ENCODE peak calls at places on chromosomes 12 and 14, in five cellular contexts. One of them, this sample, is unnamed.

GRCh38 chr12:537772-538171 is 78.0 kb downstream of the B4GALNT3 start:
- DNase-seq in endothelial cell of umbilical vein: no peak
- DNase-seq in MM.1S: no peak
- DNase-seq in mammary epithelial cell: peak
- DNase-seq in GM12878: no peak
- DNase-seq in this sample: no peak

GRCh38 chr14:22769369-22769768 is 2.9 kb downstream of the OXA1L start:
- DNase-seq in endothelial cell of umbilical vein: no peak
- DNase-seq in GM12878: no peak
- DNase-seq in MM.1S: no peak
- DNase-seq in mammary epithelial cell: no peak
- DNase-seq in this sample: no peak

GRCh38 chr14:67358914-67359313 is 690 bp downstream of the ATP6V1D start:
- DNase-seq in mammary epithelial cell: peak
- DNase-seq in MM.1S: no peak
- DNase-seq in endothelial cell of umbilical vein: no peak
- DNase-seq in GM12878: no peak
- DNase-seq in this sample: no peak

GRCh38 chr12:108696111-108696995 is 35.0 kb downstream of the CORO1C start:
- DNase-seq in mammary epithelial cell: peak
- DNase-seq in endothelial cell of umbilical vein: no peak
- DNase-seq in GM12878: no peak
- DNase-seq in MM.1S: no peak
- DNase-seq in this sample: no peak

GRCh38 chr12:122865268-122866231 is 30.3 kb downstream of the HIP1R start:
- DNase-seq in mammary epithelial cell: no peak
- DNase-seq in MM.1S: no peak
- DNase-seq in GM12878: no peak
- DNase-seq in endothelial cell of umbilical vein: peak
- DNase-seq in this sample: no peak

GRCh38 chr14:97107070-97107469 is 309.9 kb downstream of the VRK1 start:
- DNase-seq in mammary epithelial cell: no peak
- DNase-seq in endothelial cell of umbilical vein: no peak
- DNase-seq in GM12878: no peak
- DNase-seq in MM.1S: no peak
- DNase-seq in this sample: no peak

GRCh38 chr14:78737606-78738005 is 567.4 kb downstream of the NRXN3 start:
- DNase-seq in MM.1S: no peak
- DNase-seq in GM12878: no peak
- DNase-seq in mammary epithelial cell: no peak
- DNase-seq in endothelial cell of umbilical vein: no peak
- DNase-seq in this sample: no peak

GRCh38 chr12:103368167-103368566 is 127.6 kb downstream of the C12orf42 start:
- DNase-seq in mammary epithelial cell: no peak
- DNase-seq in endothelial cell of umbilical vein: no peak
- DNase-seq in MM.1S: no peak
- DNase-seq in GM12878: no peak
- DNase-seq in this sample: no peak

GRCh38 chr14:89221109-89221508 is 195.9 kb downstream of the FOXN3 start:
- DNase-seq in endothelial cell of umbilical vein: peak
- DNase-seq in MM.1S: no peak
- DNase-seq in GM12878: no peak
- DNase-seq in mammary epithelial cell: peak
- DNase-seq in this sample: peak

GRCh38 chr12:75892779-75893408 is 138.7 kb downstream of the PHLDA1 start:
- DNase-seq in endothelial cell of umbilical vein: no peak
- DNase-seq in mammary epithelial cell: no peak
- DNase-seq in GM12878: no peak
- DNase-seq in MM.1S: no peak
- DNase-seq in this sample: no peak

GRCh38 chr12:89320735-89321134 is 31.6 kb downstream of the DUSP6 start:
- DNase-seq in mammary epithelial cell: no peak
- DNase-seq in endothelial cell of umbilical vein: no peak
- DNase-seq in MM.1S: no peak
- DNase-seq in GM12878: no peak
- DNase-seq in this sample: no peak

GRCh38 chr12:100993916-100994315 is 199.3 kb downstream of the ANO4 start:
- DNase-seq in endothelial cell of umbilical vein: no peak
- DNase-seq in GM12878: no peak
- DNase-seq in MM.1S: no peak
- DNase-seq in mammary epithelial cell: no peak
- DNase-seq in this sample: no peak

GRCh38 chr14:51657762-51658161 is 6.1 kb downstream of the FRMD6 start:
- DNase-seq in MM.1S: no peak
- DNase-seq in GM12878: no peak
- DNase-seq in mammary epithelial cell: peak
- DNase-seq in endothelial cell of umbilical vein: no peak
- DNase-seq in this sample: no peak

GRCh38 chr12:124506145-124506831 is 61.1 kb downstream of the NCOR2 start:
- DNase-seq in endothelial cell of umbilical vein: peak
- DNase-seq in MM.1S: no peak
- DNase-seq in GM12878: no peak
- DNase-seq in mammary epithelial cell: no peak
- DNase-seq in this sample: no peak

GRCh38 chr14:96176811-96177211 is 27.8 kb upstream of the BDKRB2 start:
- DNase-seq in GM12878: no peak
- DNase-seq in mammary epithelial cell: peak
- DNase-seq in endothelial cell of umbilical vein: no peak
- DNase-seq in MM.1S: no peak
- DNase-seq in this sample: no peak

GRCh38 chr12:8609061-8609570 is 3.5 kb downstream of the AICDA start:
- DNase-seq in mammary epithelial cell: peak
- DNase-seq in endothelial cell of umbilical vein: peak
- DNase-seq in GM12878: no peak
- DNase-seq in MM.1S: no peak
- DNase-seq in this sample: peak

GRCh38 chr14:89504602-89505320 is 87.7 kb upstream of the FOXN3 start:
- DNase-seq in GM12878: peak
- DNase-seq in MM.1S: no peak
- DNase-seq in endothelial cell of umbilical vein: no peak
- DNase-seq in mammary epithelial cell: peak
- DNase-seq in this sample: no peak

GRCh38 chr12:27305673-27306504 is 26.7 kb upstream of the BMAL2 start:
- DNase-seq in endothelial cell of umbilical vein: peak
- DNase-seq in GM12878: no peak
- DNase-seq in mammary epithelial cell: no peak
- DNase-seq in MM.1S: peak
- DNase-seq in this sample: peak

GRCh38 chr14:70972107-70972976 is 65.1 kb downstream of the PCNX1 start:
- DNase-seq in endothelial cell of umbilical vein: peak
- DNase-seq in MM.1S: peak
- DNase-seq in GM12878: peak
- DNase-seq in mammary epithelial cell: peak
- DNase-seq in this sample: peak

GRCh38 chr12:124640096-124640495 is 72.7 kb upstream of the NCOR2 start:
- DNase-seq in mammary epithelial cell: peak
- DNase-seq in GM12878: no peak
- DNase-seq in MM.1S: no peak
- DNase-seq in endothelial cell of umbilical vein: peak
- DNase-seq in this sample: no peak

GRCh38 chr12:18546399-18546798 is 191.4 kb downstream of the PLCZ1 start:
- DNase-seq in mammary epithelial cell: peak
- DNase-seq in GM12878: no peak
- DNase-seq in MM.1S: no peak
- DNase-seq in endothelial cell of umbilical vein: no peak
- DNase-seq in this sample: no peak

GRCh38 chr12:106954462-106955376 is 988 bp upstream of the TMEM263 start:
- DNase-seq in MM.1S: peak
- DNase-seq in mammary epithelial cell: peak
- DNase-seq in GM12878: no peak
- DNase-seq in endothelial cell of umbilical vein: peak
- DNase-seq in this sample: no peak

DNA sequence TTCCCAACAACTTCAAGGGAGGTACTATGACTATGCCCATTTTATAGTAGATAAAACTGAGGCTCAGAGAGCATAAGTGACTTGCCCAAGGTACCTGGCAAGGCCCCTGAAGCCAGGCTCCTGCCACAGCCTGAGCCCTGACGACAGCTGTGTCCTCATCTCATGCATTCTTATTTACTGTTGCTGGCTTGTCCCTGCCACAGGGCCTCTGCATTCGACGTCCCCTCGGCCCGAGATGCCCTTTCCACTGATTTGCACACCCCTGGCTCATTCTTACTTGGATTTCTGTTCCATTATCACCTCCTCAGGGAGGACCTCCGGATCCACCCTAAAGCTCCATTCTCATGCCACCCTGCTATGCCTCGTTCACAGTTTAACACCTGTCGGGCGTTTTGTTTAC is 2.6 kb downstream of the TESC start:
- DNase-seq in GM12878: no peak
- DNase-seq in mammary epithelial cell: no peak
- DNase-seq in MM.1S: no peak
- DNase-seq in endothelial cell of umbilical vein: no peak
- DNase-seq in this sample: no peak
- TF ChIP-seq EZH2 in GM12878: no peak
- TF ChIP-seq EZH2 in mammary epithelial cell: no peak
- TF ChIP-seq EZH2 in MM.1S: no peak
- TF ChIP-seq EZH2 in endothelial cell of umbilical vein: no peak
- TF ChIP-seq EZH2 in this sample: no peak

DNA sequence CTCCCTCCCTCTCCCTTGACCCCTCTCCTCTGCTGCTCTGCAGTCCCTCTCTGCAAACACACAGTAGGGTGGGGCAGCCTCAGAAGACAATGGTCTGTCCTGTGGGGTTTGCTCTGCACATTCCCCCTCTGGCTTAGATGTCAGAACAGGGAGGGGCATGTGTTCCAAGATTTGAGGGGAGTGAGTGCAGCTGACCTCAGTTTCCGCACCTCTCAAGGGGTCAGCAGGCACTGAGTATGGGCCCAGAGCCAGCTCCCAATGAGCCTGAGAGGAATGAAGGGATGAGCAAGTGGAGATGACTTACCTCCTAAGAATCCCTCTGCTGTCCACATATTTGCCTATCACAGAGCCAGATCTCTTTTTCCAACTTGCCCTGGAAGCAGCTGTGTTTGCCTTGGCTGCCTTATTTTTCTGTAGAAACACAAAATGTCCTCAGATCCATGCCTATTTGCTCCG is 111.5 kb downstream of the CRACR2A start:
- DNase-seq in GM12878: no peak
- DNase-seq in mammary epithelial cell: peak
- DNase-seq in endothelial cell of umbilical vein: peak
- DNase-seq in MM.1S: no peak
- DNase-seq in this sample: no peak
- TF ChIP-seq EZH2 in GM12878: no peak
- TF ChIP-seq EZH2 in mammary epithelial cell: no peak
- TF ChIP-seq EZH2 in endothelial cell of umbilical vein: no peak
- TF ChIP-seq EZH2 in MM.1S: no peak
- TF ChIP-seq EZH2 in this sample: no peak

GRCh38 chr12:53944907-53945847 is 6.5 kb downstream of the HOXC13 start:
- DNase-seq in mammary epithelial cell: no peak
- DNase-seq in MM.1S: no peak
- DNase-seq in GM12878: no peak
- DNase-seq in endothelial cell of umbilical vein: no peak
- DNase-seq in this sample: no peak
- TF ChIP-seq EZH2 in mammary epithelial cell: no peak
- TF ChIP-seq EZH2 in MM.1S: peak
- TF ChIP-seq EZH2 in GM12878: no peak
- TF ChIP-seq EZH2 in endothelial cell of umbilical vein: peak
- TF ChIP-seq EZH2 in this sample: no peak

GRCh38 chr14:30874120-30874998 is at the start of gene COCH:
- DNase-seq in MM.1S: peak
- DNase-seq in endothelial cell of umbilical vein: no peak
- DNase-seq in GM12878: no peak
- DNase-seq in mammary epithelial cell: no peak
- DNase-seq in this sample: no peak

GRCh38 chr14:30874999-30875787 is 834 bp downstream of the COCH start:
- DNase-seq in GM12878: no peak
- DNase-seq in mammary epithelial cell: no peak
- DNase-seq in endothelial cell of umbilical vein: peak
- DNase-seq in MM.1S: no peak
- DNase-seq in this sample: no peak

GRCh38 chr14:30873308-30874119 is 845 bp upstream of the COCH start:
- DNase-seq in MM.1S: no peak
- DNase-seq in GM12878: no peak
- DNase-seq in endothelial cell of umbilical vein: no peak
- DNase-seq in mammary epithelial cell: no peak
- DNase-seq in this sample: no peak

GRCh38 chr14:30876692-30877091 is 2.3 kb downstream of the COCH start:
- DNase-seq in endothelial cell of umbilical vein: no peak
- DNase-seq in GM12878: no peak
- DNase-seq in MM.1S: no peak
- DNase-seq in mammary epithelial cell: no peak
- DNase-seq in this sample: no peak

DNA sequence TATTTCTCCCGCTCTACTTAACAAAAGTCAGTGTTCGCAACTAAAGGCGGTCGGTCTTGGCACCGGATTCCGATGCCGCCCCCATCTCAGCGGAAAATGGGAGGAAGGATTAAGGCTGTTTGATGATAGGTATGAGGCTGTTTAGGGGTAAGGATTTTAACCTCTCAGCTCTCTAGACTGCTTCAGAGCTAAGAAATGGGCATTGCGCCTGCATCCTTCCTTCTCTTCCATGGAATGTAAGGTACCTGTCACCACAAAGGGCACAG is 1.4 kb downstream of the COCH start:
- DNase-seq in GM12878: no peak
- DNase-seq in MM.1S: no peak
- DNase-seq in endothelial cell of umbilical vein: no peak
- DNase-seq in mammary epithelial cell: no peak
- DNase-seq in this sample: no peak
- TF ChIP-seq EZH2 in GM12878: no peak
- TF ChIP-seq EZH2 in MM.1S: no peak
- TF ChIP-seq EZH2 in endothelial cell of umbilical vein: peak
- TF ChIP-seq EZH2 in mammary epithelial cell: peak
- TF ChIP-seq EZH2 in this sample: no peak

GRCh38 chr12:48002773-48003218 is 1.5 kb downstream of the COL2A1 start:
- DNase-seq in endothelial cell of umbilical vein: peak
- DNase-seq in MM.1S: no peak
- DNase-seq in mammary epithelial cell: peak
- DNase-seq in GM12878: no peak
- DNase-seq in this sample: no peak

GRCh38 chr12:48004941-48005749 is 869 bp upstream of the COL2A1 start:
- DNase-seq in MM.1S: no peak
- DNase-seq in endothelial cell of umbilical vein: no peak
- DNase-seq in GM12878: no peak
- DNase-seq in mammary epithelial cell: no peak
- DNase-seq in this sample: no peak

GRCh38 chr12:48005750-48006021 is 1.4 kb upstream of the COL2A1 start:
- DNase-seq in endothelial cell of umbilical vein: no peak
- DNase-seq in mammary epithelial cell: no peak
- DNase-seq in GM12878: no peak
- DNase-seq in MM.1S: no peak
- DNase-seq in this sample: no peak

GRCh38 chr12:48003226-48004038 is 844 bp downstream of the COL2A1 start:
- DNase-seq in endothelial cell of umbilical vein: peak
- DNase-seq in GM12878: no peak
- DNase-seq in mammary epithelial cell: peak
- DNase-seq in MM.1S: no peak
- DNase-seq in this sample: no peak

GRCh38 chr12:48004039-48004940 is at the start of gene COL2A1:
- DNase-seq in mammary epithelial cell: peak
- DNase-seq in MM.1S: no peak
- DNase-seq in GM12878: no peak
- DNase-seq in endothelial cell of umbilical vein: peak
- DNase-seq in this sample: no peak
- TF ChIP-seq EZH2 in mammary epithelial cell: no peak
- TF ChIP-seq EZH2 in MM.1S: no peak
- TF ChIP-seq EZH2 in GM12878: no peak
- TF ChIP-seq EZH2 in endothelial cell of umbilical vein: peak
- TF ChIP-seq EZH2 in this sample: no peak

This sample was measured in SK-N-MC.